ENCODE peak calls at places on chromosomes 16 and 17, in nine cellular contexts. C, F, V, Z, K, N, L, H and O are unnamed samples.

GRCh38 chr17:64281962-64282752 is 19.1 kb upstream of the TEX2 start:
- DNase-seq in C (peak), F (peak), V (peak), Z (peak), K (peak), N (no peak), L (peak), H (peak), O (peak)

GRCh38 chr16:83940630-83941378 is 12.2 kb upstream of the OSGIN1 start:
- DNase-seq in C (no peak), F (no peak), V (no peak), Z (no peak), K (no peak), N (no peak), L (no peak), H (no peak), O (no peak)

GRCh38 chr16:57041182-57042156 is 50.9 kb upstream of the CPNE2 start:
- DNase-seq in C (no peak), F (no peak), V (no peak), Z (no peak), K (no peak), N (no peak), L (peak), H (no peak), O (no peak)

GRCh38 chr17:27157898-27158297 is 136.0 kb upstream of the WSB1 start:
- DNase-seq in C (no peak), F (no peak), V (no peak), Z (no peak), K (no peak), N (no peak), L (no peak), H (no peak), O (no peak)

GRCh38 chr16:56872863-56873391 is 7.9 kb downstream of the SLC12A3 start:
- DNase-seq in C (no peak), F (no peak), V (no peak), Z (no peak), K (no peak), N (no peak), L (no peak), H (no peak), O (no peak)

GRCh38 chr17:35978346-35978745 is 3.0 kb downstream of the CCL16 start:
- DNase-seq in C (no peak), F (no peak), V (no peak), Z (no peak), K (no peak), N (no peak), L (no peak), H (no peak), O (no peak)

GRCh38 chr17:30393911-30394867 is 15.5 kb downstream of the CPD start:
- DNase-seq in C (no peak), F (no peak), V (no peak), Z (no peak), K (no peak), N (no peak), L (no peak), H (no peak), O (no peak)

GRCh38 chr16:30912794-30913412 is 10.5 kb upstream of the FBXL19 start:
- DNase-seq in C (no peak), F (no peak), V (no peak), Z (no peak), K (no peak), N (no peak), L (no peak), H (no peak), O (no peak)

GRCh38 chr17:32731556-32732295 is 145.2 kb downstream of the MYO1D start:
- DNase-seq in C (no peak), F (no peak), V (no peak), Z (no peak), K (no peak), N (no peak), L (no peak), H (no peak), O (no peak)

GRCh38 chr17:71237903-71238538 is 882.8 kb upstream of the SOX9 start:
- DNase-seq in C (no peak), F (peak), V (no peak), Z (no peak), K (peak), N (no peak), L (peak), H (peak), O (no peak)

GRCh38 chr17:76056882-76057281 is 15.4 kb downstream of the SRP68 start:
- DNase-seq in C (no peak), F (no peak), V (no peak), Z (no peak), K (no peak), N (no peak), L (no peak), H (no peak), O (no peak)
- TF ChIP-seq CTCF in C (no peak), F (no peak), V (no peak), Z (no peak), K (no peak), N (no peak), L (no peak), H (no peak), O (no peak)

GRCh38 chr17:81097134-81097942 is 62.4 kb downstream of the BAIAP2 start:
- DNase-seq in C (peak), F (peak), V (no peak), Z (peak), K (peak), N (peak), L (peak), H (peak), O (peak)
- H3K27ac ChIP-seq in C (no peak), F (peak), V (no peak), Z (no peak), K (peak), N (no peak), L (peak), H (peak), O (no peak)

DNA sequence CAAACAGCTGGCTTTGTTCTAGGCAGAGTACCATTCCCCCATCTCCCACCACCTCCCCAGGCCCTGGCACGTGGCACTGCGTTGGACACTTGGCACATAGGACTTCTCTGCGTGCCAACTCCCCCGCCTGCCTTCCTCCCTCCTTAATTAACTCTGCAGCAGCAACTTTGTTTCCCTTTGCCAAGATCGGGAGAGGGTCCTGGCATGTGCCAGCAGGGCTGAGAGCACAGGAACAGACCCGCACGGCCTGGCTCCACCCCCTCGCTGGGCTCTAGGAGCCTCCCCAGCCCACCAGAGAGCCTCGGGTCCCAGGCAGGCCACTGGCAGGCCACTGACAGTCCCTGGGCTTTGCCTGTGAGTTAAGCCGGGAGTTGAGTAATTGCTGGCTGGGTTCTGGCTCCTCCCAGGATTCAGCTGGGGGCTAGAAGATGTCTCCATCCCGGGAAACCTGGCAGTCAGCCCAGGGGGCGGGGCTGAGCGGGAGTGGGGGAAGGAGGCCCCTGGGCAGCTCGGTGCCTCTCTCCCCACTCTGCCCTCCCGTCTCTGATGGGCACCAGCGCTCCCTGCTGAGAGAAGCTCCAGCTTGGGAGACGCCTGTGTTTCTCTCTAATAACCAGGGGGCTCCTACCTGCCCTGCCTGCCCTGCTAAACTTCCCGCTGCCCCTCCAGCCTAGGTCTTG is 224.0 kb upstream of the TNRC6C start:
- DNase-seq in C (peak), F (peak), V (peak), Z (peak), K (peak), N (peak), L (peak), H (no peak), O (peak)
- TF ChIP-seq CTCF in C (no peak), F (no peak), V (no peak), Z (no peak), K (no peak), N (no peak), L (no peak), H (peak), O (no peak)

GRCh38 chr16:10866196-10866976 is 10.6 kb upstream of the CIITA start:
- DNase-seq in C (no peak), F (no peak), V (no peak), Z (no peak), K (no peak), N (no peak), L (no peak), H (no peak), O (peak)

GRCh38 chr16:10868562-10869469 is 8.2 kb upstream of the CIITA start:
- DNase-seq in C (no peak), F (no peak), V (peak), Z (no peak), K (no peak), N (no peak), L (no peak), H (no peak), O (peak)

GRCh38 chr16:10870137-10870776 is 6.7 kb upstream of the CIITA start:
- DNase-seq in C (no peak), F (no peak), V (no peak), Z (no peak), K (no peak), N (no peak), L (no peak), H (no peak), O (no peak)

GRCh38 chr16:10868089-10868488 is 8.9 kb upstream of the CIITA start:
- DNase-seq in C (no peak), F (no peak), V (no peak), Z (no peak), K (no peak), N (no peak), L (no peak), H (no peak), O (no peak)

DNA sequence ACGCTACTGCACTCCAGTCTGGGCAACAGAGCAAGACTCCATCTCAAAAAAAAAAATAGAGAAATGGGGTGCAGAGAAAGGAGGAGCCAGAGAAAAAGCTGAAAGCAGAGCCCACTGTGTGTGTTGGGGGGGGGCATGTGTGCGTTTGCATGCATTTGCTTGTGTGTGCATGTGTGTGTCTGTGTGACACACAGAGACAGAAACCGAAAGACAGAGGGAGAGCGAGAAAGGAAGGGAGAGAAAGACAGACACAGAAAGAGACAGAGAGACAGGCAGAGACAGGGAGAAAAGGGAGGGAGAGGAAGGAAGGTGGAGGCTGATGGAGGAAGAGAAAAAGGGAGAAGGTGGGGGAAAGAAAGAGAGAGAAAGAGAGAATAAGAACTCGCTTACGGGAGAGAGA is 9.8 kb upstream of the CIITA start:
- DNase-seq in C (no peak), F (no peak), V (no peak), Z (no peak), K (no peak), N (no peak), L (no peak), H (no peak), O (no peak)
- H3K27ac ChIP-seq in C (no peak), F (no peak), V (no peak), Z (no peak), K (no peak), N (no peak), L (no peak), H (no peak), O (no peak)

GRCh38 chr16:82344157-82344556 is 174.1 kb upstream of the MPHOSPH6 start:
- DNase-seq in C (no peak), F (no peak), V (no peak), Z (no peak), K (peak), N (no peak), L (no peak), H (no peak), O (no peak)
- TF ChIP-seq CTCF in C (peak), F (no peak), V (peak), Z (peak), K (peak), N (peak), L (no peak), H (peak), O (peak)

GRCh38 chr16:86398201-86398600 is 112.1 kb upstream of the FOXF1 start:
- DNase-seq in C (no peak), F (no peak), V (no peak), Z (no peak), K (no peak), N (no peak), L (no peak), H (no peak), O (no peak)

GRCh38 chr16:86395477-86395876 is 114.8 kb upstream of the FOXF1 start:
- DNase-seq in C (no peak), F (no peak), V (no peak), Z (no peak), K (no peak), N (no peak), L (no peak), H (no peak), O (no peak)

GRCh38 chr16:86396918-86397317 is 113.4 kb upstream of the FOXF1 start:
- DNase-seq in C (no peak), F (no peak), V (no peak), Z (no peak), K (peak), N (no peak), L (peak), H (peak), O (no peak)

GRCh38 chr16:86398622-86399021 is 111.7 kb upstream of the FOXF1 start:
- DNase-seq in C (no peak), F (no peak), V (no peak), Z (no peak), K (no peak), N (no peak), L (peak), H (no peak), O (no peak)

DNA sequence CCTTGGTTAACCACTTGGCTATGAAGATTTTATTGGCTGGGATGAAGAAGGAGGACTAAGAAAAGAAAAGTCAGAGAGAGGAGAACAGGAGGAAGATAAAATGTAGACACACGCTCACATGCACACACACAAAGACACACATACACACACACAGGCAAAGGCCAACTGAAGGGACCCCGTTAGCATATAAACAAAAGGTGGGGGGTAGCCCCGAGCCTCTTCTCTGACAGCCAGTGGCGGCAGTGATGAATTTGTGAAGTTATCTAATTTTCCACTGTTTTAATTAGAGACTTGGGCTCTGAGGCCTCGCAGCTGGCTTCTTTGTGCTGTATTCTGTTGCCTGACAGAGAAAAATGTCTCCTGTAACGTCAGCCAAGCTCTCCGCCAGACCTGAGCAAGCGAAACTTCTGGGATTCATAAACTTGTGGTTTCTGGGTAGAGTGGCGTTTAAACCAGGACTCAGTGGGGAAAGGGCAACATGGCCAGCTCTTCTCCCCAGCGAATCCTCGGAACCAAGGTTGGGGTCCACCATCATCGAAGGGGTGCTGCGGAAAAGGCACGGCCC is 113.9 kb upstream of the FOXF1 start:
- DNase-seq in C (no peak), F (no peak), V (no peak), Z (no peak), K (peak), N (no peak), L (peak), H (peak), O (no peak)
- H3K27ac ChIP-seq in C (no peak), F (no peak), V (no peak), Z (no peak), K (peak), N (no peak), L (peak), H (no peak), O (no peak)

GRCh38 chr16:2904100-2904921 is 7.4 kb upstream of the FLYWCH1 start:
- DNase-seq in C (peak), F (peak), V (peak), Z (peak), K (peak), N (peak), L (peak), H (peak), O (peak)
- TF ChIP-seq CTCF in C (peak), F (peak), V (peak), Z (peak), K (peak), N (peak), L (peak), H (peak), O (peak)